ENCODE peak calls at places on chromosomes 2 and 18, in eight cellular contexts. One of them, this sample, is unnamed.

GRCh38 chr2:222301296-222301997 is 2.6 kb upstream of the PAX3 start:
- DNase-seq in colonic mucosa: no peak
- DNase-seq in prostate gland: no peak
- DNase-seq in body of pancreas: no peak
- DNase-seq in transverse colon: no peak
- DNase-seq in stomach: no peak
- DNase-seq in astrocyte: no peak
- DNase-seq in Peyer's patch: no peak
- DNase-seq in this sample: no peak

GRCh38 chr2:60549250-60550150 is 4.0 kb downstream of the BCL11A start:
- DNase-seq in colonic mucosa: peak
- DNase-seq in prostate gland: peak
- DNase-seq in body of pancreas: peak
- DNase-seq in transverse colon: peak
- DNase-seq in stomach: no peak
- DNase-seq in astrocyte: no peak
- DNase-seq in Peyer's patch: peak
- DNase-seq in this sample: peak

GRCh38 chr2:217399288-217399687 is 539.4 kb upstream of the TNP1 start:
- DNase-seq in colonic mucosa: no peak
- DNase-seq in prostate gland: no peak
- DNase-seq in body of pancreas: no peak
- DNase-seq in transverse colon: no peak
- DNase-seq in stomach: no peak
- DNase-seq in astrocyte: peak
- DNase-seq in Peyer's patch: no peak
- DNase-seq in this sample: no peak

GRCh38 chr2:241195506-241196130 is 7.1 kb downstream of the ANO7 start:
- DNase-seq in colonic mucosa: no peak
- DNase-seq in prostate gland: no peak
- DNase-seq in body of pancreas: no peak
- DNase-seq in transverse colon: no peak
- DNase-seq in stomach: no peak
- DNase-seq in astrocyte: no peak
- DNase-seq in Peyer's patch: no peak
- DNase-seq in this sample: no peak

GRCh38 chr2:126614529-126615279 is 41.3 kb upstream of the GYPC start:
- DNase-seq in colonic mucosa: no peak
- DNase-seq in prostate gland: no peak
- DNase-seq in body of pancreas: no peak
- DNase-seq in transverse colon: no peak
- DNase-seq in stomach: no peak
- DNase-seq in astrocyte: no peak
- DNase-seq in Peyer's patch: no peak
- DNase-seq in this sample: no peak

GRCh38 chr2:38856165-38856564 is 19.6 kb downstream of the DHX57 start:
- DNase-seq in colonic mucosa: no peak
- DNase-seq in prostate gland: no peak
- DNase-seq in body of pancreas: no peak
- DNase-seq in transverse colon: no peak
- DNase-seq in stomach: no peak
- DNase-seq in astrocyte: no peak
- DNase-seq in Peyer's patch: no peak
- DNase-seq in this sample: peak

GRCh38 chr2:238654479-238654878 is 193.4 kb upstream of the TWIST2 start:
- DNase-seq in colonic mucosa: no peak
- DNase-seq in prostate gland: no peak
- DNase-seq in body of pancreas: no peak
- DNase-seq in transverse colon: no peak
- DNase-seq in stomach: no peak
- DNase-seq in astrocyte: no peak
- DNase-seq in Peyer's patch: no peak
- DNase-seq in this sample: no peak

GRCh38 chr2:83584674-83585073 is 874.4 kb downstream of the SUCLG1 start:
- DNase-seq in colonic mucosa: no peak
- DNase-seq in prostate gland: no peak
- DNase-seq in body of pancreas: no peak
- DNase-seq in transverse colon: no peak
- DNase-seq in stomach: no peak
- DNase-seq in astrocyte: peak
- DNase-seq in Peyer's patch: no peak
- DNase-seq in this sample: no peak

GRCh38 chr18:666177-666576 is 8.7 kb downstream of the TYMS start:
- DNase-seq in colonic mucosa: no peak
- DNase-seq in prostate gland: no peak
- DNase-seq in body of pancreas: no peak
- DNase-seq in transverse colon: no peak
- DNase-seq in stomach: no peak
- DNase-seq in astrocyte: no peak
- DNase-seq in Peyer's patch: no peak
- DNase-seq in this sample: no peak

GRCh38 chr18:35344736-35345459 is 678 bp upstream of the ZNF24 start:
- DNase-seq in colonic mucosa: no peak
- DNase-seq in prostate gland: no peak
- DNase-seq in body of pancreas: peak
- DNase-seq in transverse colon: no peak
- DNase-seq in stomach: no peak
- DNase-seq in astrocyte: peak
- DNase-seq in Peyer's patch: no peak
- DNase-seq in this sample: no peak

GRCh38 chr2:222452422-222452950 is 28.1 kb downstream of the SGPP2 start:
- DNase-seq in colonic mucosa: no peak
- DNase-seq in prostate gland: no peak
- DNase-seq in body of pancreas: no peak
- DNase-seq in transverse colon: no peak
- DNase-seq in stomach: no peak
- DNase-seq in astrocyte: no peak
- DNase-seq in Peyer's patch: no peak
- DNase-seq in this sample: no peak

GRCh38 chr2:39435974-39436591 is 1.0 kb downstream of the MAP4K3 start:
- DNase-seq in colonic mucosa: peak
- DNase-seq in prostate gland: peak
- DNase-seq in body of pancreas: peak
- DNase-seq in transverse colon: no peak
- DNase-seq in stomach: no peak
- DNase-seq in astrocyte: peak
- DNase-seq in Peyer's patch: no peak
- DNase-seq in this sample: peak

GRCh38 chr2:69570474-69570873 is 73.1 kb downstream of the AAK1 start:
- DNase-seq in colonic mucosa: no peak
- DNase-seq in prostate gland: peak
- DNase-seq in body of pancreas: no peak
- DNase-seq in transverse colon: no peak
- DNase-seq in stomach: no peak
- DNase-seq in astrocyte: no peak
- DNase-seq in Peyer's patch: no peak
- DNase-seq in this sample: peak

GRCh38 chr2:65939687-65940086 is 495.2 kb upstream of the MEIS1 start:
- DNase-seq in colonic mucosa: no peak
- DNase-seq in prostate gland: no peak
- DNase-seq in body of pancreas: no peak
- DNase-seq in transverse colon: no peak
- DNase-seq in stomach: no peak
- DNase-seq in astrocyte: no peak
- DNase-seq in Peyer's patch: no peak
- DNase-seq in this sample: peak

GRCh38 chr18:10838594-10838993 is 310.8 kb downstream of the PIEZO2 start:
- DNase-seq in colonic mucosa: no peak
- DNase-seq in prostate gland: no peak
- DNase-seq in body of pancreas: no peak
- DNase-seq in transverse colon: no peak
- DNase-seq in stomach: no peak
- DNase-seq in astrocyte: no peak
- DNase-seq in Peyer's patch: no peak
- DNase-seq in this sample: no peak

GRCh38 chr2:224004105-224004715 is 34.9 kb downstream of the SERPINE2 start:
- DNase-seq in colonic mucosa: no peak
- DNase-seq in prostate gland: no peak
- DNase-seq in body of pancreas: no peak
- DNase-seq in transverse colon: no peak
- DNase-seq in stomach: peak
- DNase-seq in astrocyte: no peak
- DNase-seq in Peyer's patch: no peak
- DNase-seq in this sample: no peak

GRCh38 chr2:224008702-224009261 is 30.3 kb downstream of the SERPINE2 start:
- DNase-seq in colonic mucosa: peak
- DNase-seq in prostate gland: no peak
- DNase-seq in body of pancreas: peak
- DNase-seq in transverse colon: peak
- DNase-seq in stomach: peak
- DNase-seq in astrocyte: peak
- DNase-seq in Peyer's patch: no peak
- DNase-seq in this sample: no peak

GRCh38 chr2:224011837-224012236 is 27.2 kb downstream of the SERPINE2 start:
- DNase-seq in colonic mucosa: no peak
- DNase-seq in prostate gland: no peak
- DNase-seq in body of pancreas: no peak
- DNase-seq in transverse colon: no peak
- DNase-seq in stomach: no peak
- DNase-seq in astrocyte: no peak
- DNase-seq in Peyer's patch: peak
- DNase-seq in this sample: no peak

GRCh38 chr2:224014336-224014735 is 24.8 kb downstream of the SERPINE2 start:
- DNase-seq in colonic mucosa: no peak
- DNase-seq in prostate gland: no peak
- DNase-seq in body of pancreas: no peak
- DNase-seq in transverse colon: no peak
- DNase-seq in stomach: no peak
- DNase-seq in astrocyte: no peak
- DNase-seq in Peyer's patch: no peak
- DNase-seq in this sample: no peak

DNA sequence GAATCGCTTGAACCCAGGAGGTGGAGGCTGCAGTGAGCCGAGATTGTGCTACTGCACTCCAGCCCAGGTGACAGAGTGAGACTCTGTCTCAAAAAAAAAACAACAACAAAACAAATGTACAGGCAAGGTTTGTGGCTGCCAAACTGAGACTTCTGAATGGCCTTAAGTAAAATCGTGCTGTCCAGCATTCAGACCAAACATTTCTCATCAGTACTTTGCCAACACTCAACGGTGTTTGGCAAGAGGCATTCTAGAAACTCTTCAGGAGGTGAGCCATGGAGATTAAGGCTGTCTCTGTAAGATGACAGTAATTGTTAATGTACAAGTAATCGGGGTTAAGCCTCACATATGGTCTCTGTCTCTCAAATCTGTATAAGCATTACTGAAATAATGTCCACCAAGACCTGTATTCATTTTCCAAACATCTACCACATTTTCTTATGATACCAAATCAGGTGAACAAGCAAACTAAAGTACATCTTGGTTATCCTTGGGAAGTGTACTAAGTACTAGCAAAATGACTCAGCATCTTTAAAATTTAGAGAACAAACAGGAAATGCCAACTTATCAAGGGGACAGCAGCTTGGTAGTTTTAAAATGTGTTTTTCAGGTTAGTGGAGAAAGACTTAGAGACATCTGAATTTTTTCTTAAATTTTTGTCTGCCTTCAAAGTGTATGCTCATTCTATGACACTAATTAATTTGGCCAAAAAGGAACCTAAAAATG is 29.3 kb downstream of the SERPINE2 start:
- DNase-seq in colonic mucosa: no peak
- DNase-seq in prostate gland: no peak
- DNase-seq in body of pancreas: no peak
- DNase-seq in transverse colon: no peak
- DNase-seq in stomach: no peak
- DNase-seq in astrocyte: peak
- DNase-seq in Peyer's patch: no peak
- DNase-seq in this sample: no peak
- H3K27ac ChIP-seq in colonic mucosa: peak
- H3K27ac ChIP-seq in prostate gland: no peak
- H3K27ac ChIP-seq in body of pancreas: no peak
- H3K27ac ChIP-seq in transverse colon: peak
- H3K27ac ChIP-seq in stomach: peak
- H3K27ac ChIP-seq in astrocyte: no peak
- H3K27ac ChIP-seq in Peyer's patch: no peak
- H3K27ac ChIP-seq in this sample: peak

GRCh38 chr2:73033766-73034381 is 37.6 kb downstream of the SFXN5 start:
- DNase-seq in colonic mucosa: no peak
- DNase-seq in prostate gland: no peak
- DNase-seq in body of pancreas: peak
- DNase-seq in transverse colon: no peak
- DNase-seq in stomach: no peak
- DNase-seq in astrocyte: no peak
- DNase-seq in Peyer's patch: no peak
- DNase-seq in this sample: no peak

GRCh38 chr2:73034661-73035374 is 36.7 kb downstream of the SFXN5 start:
- DNase-seq in colonic mucosa: no peak
- DNase-seq in prostate gland: no peak
- DNase-seq in body of pancreas: no peak
- DNase-seq in transverse colon: no peak
- DNase-seq in stomach: no peak
- DNase-seq in astrocyte: no peak
- DNase-seq in Peyer's patch: no peak
- DNase-seq in this sample: no peak

GRCh38 chr2:73036779-73037165 is 34.7 kb downstream of the SFXN5 start:
- DNase-seq in colonic mucosa: no peak
- DNase-seq in prostate gland: no peak
- DNase-seq in body of pancreas: no peak
- DNase-seq in transverse colon: no peak
- DNase-seq in stomach: no peak
- DNase-seq in astrocyte: no peak
- DNase-seq in Peyer's patch: no peak
- DNase-seq in this sample: no peak

GRCh38 chr2:73037947-73038585 is 33.4 kb downstream of the SFXN5 start:
- DNase-seq in colonic mucosa: no peak
- DNase-seq in prostate gland: no peak
- DNase-seq in body of pancreas: no peak
- DNase-seq in transverse colon: no peak
- DNase-seq in stomach: no peak
- DNase-seq in astrocyte: no peak
- DNase-seq in Peyer's patch: no peak
- DNase-seq in this sample: no peak

GRCh38 chr2:73035899-73036778 is 35.4 kb downstream of the SFXN5 start:
- DNase-seq in colonic mucosa: no peak
- DNase-seq in prostate gland: no peak
- DNase-seq in body of pancreas: no peak
- DNase-seq in transverse colon: no peak
- DNase-seq in stomach: no peak
- DNase-seq in astrocyte: no peak
- DNase-seq in Peyer's patch: no peak
- DNase-seq in this sample: no peak
- TF ChIP-seq CTCF in colonic mucosa: no peak
- TF ChIP-seq CTCF in prostate gland: no peak
- TF ChIP-seq CTCF in body of pancreas: no peak
- TF ChIP-seq CTCF in transverse colon: no peak
- TF ChIP-seq CTCF in stomach: no peak
- TF ChIP-seq CTCF in astrocyte: peak
- TF ChIP-seq CTCF in Peyer's patch: no peak
- TF ChIP-seq CTCF in this sample: no peak

GRCh38 chr2:121532894-121533293 is 2.2 kb downstream of the RNU4ATAC start:
- DNase-seq in colonic mucosa: no peak
- DNase-seq in prostate gland: no peak
- DNase-seq in body of pancreas: peak
- DNase-seq in transverse colon: no peak
- DNase-seq in stomach: no peak
- DNase-seq in astrocyte: no peak
- DNase-seq in Peyer's patch: no peak
- DNase-seq in this sample: peak
- H3K27ac ChIP-seq in colonic mucosa: no peak
- H3K27ac ChIP-seq in prostate gland: no peak
- H3K27ac ChIP-seq in body of pancreas: peak
- H3K27ac ChIP-seq in transverse colon: no peak
- H3K27ac ChIP-seq in stomach: no peak
- H3K27ac ChIP-seq in astrocyte: no peak
- H3K27ac ChIP-seq in Peyer's patch: no peak
- H3K27ac ChIP-seq in this sample: no peak

GRCh38 chr2:35428548-35428947 is 927.0 kb upstream of the CRIM1 start:
- DNase-seq in colonic mucosa: peak
- DNase-seq in prostate gland: peak
- DNase-seq in body of pancreas: peak
- DNase-seq in transverse colon: peak
- DNase-seq in stomach: peak
- DNase-seq in astrocyte: no peak
- DNase-seq in Peyer's patch: no peak
- DNase-seq in this sample: peak
- TF ChIP-seq CTCF in colonic mucosa: no peak
- TF ChIP-seq CTCF in prostate gland: no peak
- TF ChIP-seq CTCF in body of pancreas: peak
- TF ChIP-seq CTCF in transverse colon: no peak
- TF ChIP-seq CTCF in stomach: no peak
- TF ChIP-seq CTCF in astrocyte: peak
- TF ChIP-seq CTCF in Peyer's patch: no peak
- TF ChIP-seq CTCF in this sample: peak